ENCODE peak calls at places on chromosomes 5 and 9, in eight cellular contexts. G is small intestine; K is activated CD4-positive, CD25-positive, alpha-beta regulatory T cell; R is ELR; J is fibroblast of pulmonary artery; W is fibroblast of the conjunctiva; P is stomach; M is Kasumi-1. O is an unnamed sample.
A peak's percentile ranks its signal among the peaks of the same experiment; 100 is the strongest.

GRCh38 chr5:133298447-133298846 is 246.6 kb downstream of the HSPA4 start:
- DNase-seq in G (no peak), K (no peak), R (no peak), J (no peak), W (no peak), P (no peak), M (no peak), O (no peak)

GRCh38 chr9:22117511-22118388 is 108.6 kb upstream of the CDKN2B start:
- DNase-seq in G (peak; percentile 98), K (no peak), R (peak; percentile 89), J (peak; percentile 63), W (peak; percentile 63), P (no peak), M (no peak), O (no peak)

GRCh38 chr9:19229725-19230355 is 653 bp upstream of the DENND4C start:
- DNase-seq in G (peak; percentile 82), K (peak; percentile 47), R (peak; percentile 65), J (no peak), W (peak; percentile 3), P (no peak), M (peak; percentile 29), O (peak; percentile 76)

GRCh38 chr9:72974501-72974900 is 21.6 kb upstream of the ALDH1A1 start:
- DNase-seq in G (no peak), K (no peak), R (no peak), J (no peak), W (no peak), P (no peak), M (no peak), O (no peak)

GRCh38 chr5:43232943-43233833 is 41.2 kb downstream of the NIM1K start:
- DNase-seq in G (no peak), K (no peak), R (no peak), J (no peak), W (no peak), P (no peak), M (no peak), O (no peak)

GRCh38 chr5:83767409-83767992 is 46.8 kb upstream of the HAPLN1 start:
- DNase-seq in G (no peak), K (no peak), R (peak; percentile 27), J (no peak), W (no peak), P (no peak), M (peak; percentile 12), O (no peak)

GRCh38 chr5:64682608-64683007 is 7.7 kb upstream of the SHISAL2B start:
- DNase-seq in G (no peak), K (no peak), R (no peak), J (no peak), W (no peak), P (no peak), M (no peak), O (no peak)

GRCh38 chr9:113588936-113589335 is 125.4 kb downstream of the RGS3 start:
- DNase-seq in G (no peak), K (no peak), R (no peak), J (no peak), W (no peak), P (no peak), M (no peak), O (no peak)

GRCh38 chr9:113775714-113776113 is 100.4 kb upstream of the ZNF618 start:
- DNase-seq in G (no peak), K (no peak), R (no peak), J (no peak), W (no peak), P (no peak), M (no peak), O (no peak)

GRCh38 chr9:2623046-2623865 is 1.7 kb downstream of the VLDLR start:
- DNase-seq in G (no peak), K (no peak), R (peak; percentile 43), J (peak; percentile 62), W (no peak), P (peak; percentile 68), M (no peak), O (peak; percentile 33)

GRCh38 chr5:178449163-178450060 is 140.8 kb downstream of the COL23A1 start:
- DNase-seq in G (no peak), K (no peak), R (no peak), J (no peak), W (no peak), P (peak; percentile 39), M (no peak), O (no peak)

GRCh38 chr5:172336264-172336663 is 52.7 kb upstream of the UBTD2 start:
- DNase-seq in G (no peak), K (no peak), R (no peak), J (no peak), W (no peak), P (no peak), M (no peak), O (no peak)

GRCh38 chr9:123368023-123368422 is 12.0 kb downstream of the CRB2 start:
- DNase-seq in G (no peak), K (no peak), R (no peak), J (no peak), W (no peak), P (no peak), M (no peak), O (no peak)

GRCh38 chr9:12964271-12964670 is 189.5 kb downstream of the LURAP1L start:
- DNase-seq in G (no peak), K (no peak), R (no peak), J (no peak), W (no peak), P (no peak), M (no peak), O (no peak)

GRCh38 chr5:91706785-91707520 is 323.8 kb upstream of the ARRDC3 start:
- DNase-seq in G (no peak), K (no peak), R (no peak), J (peak; percentile 17), W (no peak), P (no peak), M (no peak), O (peak; percentile 45)

GRCh38 chr5:36669015-36669651 is 62.7 kb downstream of the SLC1A3 start:
- DNase-seq in G (no peak), K (no peak), R (no peak), J (peak; percentile 49), W (no peak), P (no peak), M (no peak), O (no peak)

GRCh38 chr5:140381972-140382371 is 19.7 kb upstream of the ANKHD1 start:
- DNase-seq in G (no peak), K (no peak), R (no peak), J (no peak), W (no peak), P (no peak), M (no peak), O (no peak)

GRCh38 chr5:90691533-90691932 is 132.9 kb downstream of the ADGRV1 start:
- DNase-seq in G (no peak), K (no peak), R (no peak), J (no peak), W (no peak), P (no peak), M (no peak), O (no peak)

GRCh38 chr5:135468086-135468485 is 15.9 kb upstream of the TIFAB start:
- DNase-seq in G (no peak), K (no peak), R (no peak), J (no peak), W (no peak), P (no peak), M (no peak), O (no peak)

GRCh38 chr5:77861576-77861975 is 85.4 kb upstream of the TBCA start:
- DNase-seq in G (no peak), K (no peak), R (no peak), J (no peak), W (no peak), P (no peak), M (no peak), O (no peak)

GRCh38 chr5:77080905-77081304 is 6.2 kb downstream of the ZBED3 start:
- DNase-seq in G (no peak), K (no peak), R (no peak), J (no peak), W (no peak), P (no peak), M (no peak), O (no peak)

GRCh38 chr5:82365744-82366228 is 87.6 kb upstream of the RPS23 start:
- DNase-seq in G (peak; percentile 16), K (no peak), R (peak; percentile 76), J (peak; percentile 70), W (no peak), P (no peak), M (no peak), O (no peak)

GRCh38 chr5:140391732-140392131 is 9.9 kb upstream of the ANKHD1 start:
- DNase-seq in G (peak; percentile 48), K (no peak), R (no peak), J (no peak), W (no peak), P (no peak), M (no peak), O (no peak)

GRCh38 chr9:100160021-100160420 is 61.0 kb downstream of the INVS start:
- DNase-seq in G (no peak), K (no peak), R (no peak), J (no peak), W (no peak), P (no peak), M (no peak), O (no peak)

GRCh38 chr5:156595132-156595787 is 254.8 kb upstream of the PPP1R2B start:
- DNase-seq in G (no peak), K (no peak), R (no peak), J (peak; percentile 3), W (no peak), P (no peak), M (no peak), O (no peak)

GRCh38 chr5:77896338-77896737 is 120.2 kb upstream of the TBCA start:
- DNase-seq in G (no peak), K (no peak), R (no peak), J (no peak), W (no peak), P (no peak), M (no peak), O (peak; percentile 23)

GRCh38 chr5:113293068-113293571 is 141.7 kb downstream of the TSSK1B start:
- DNase-seq in G (no peak), K (no peak), R (peak; percentile 4), J (peak; percentile 30), W (no peak), P (no peak), M (peak; percentile 76), O (no peak)

O was measured in SK-N-DZ.